ENCODE peak calls at places on chromosomes 5 and 9, in five cellular contexts. B is Peyer's patch, J is left lung, Q is ovary, Z is spleen. H is an unnamed sample.
A peak's percentile ranks its signal among the peaks of the same experiment; 100 is the strongest.

GRCh38 chr9:17398351-17398750 is 180.5 kb upstream of the SH3GL2 start:
- DNase-seq in Z (no peak), B (no peak), J (no peak), Q (no peak), H (no peak)

GRCh38 chr5:154191467-154192261 is 1.1 kb downstream of the GALNT10 start:
- DNase-seq in Z (no peak), B (no peak), Q (no peak), J (no peak), H (no peak)

GRCh38 chr9:30382271-30382670 is 2002.2 kb upstream of the ACO1 start:
- DNase-seq in B (no peak), J (no peak), Z (no peak), Q (no peak), H (no peak)

GRCh38 chr5:4089087-4089486 is 493.5 kb downstream of the IRX1 start:
- DNase-seq in B (no peak), Q (no peak), Z (no peak), J (no peak), H (no peak)

GRCh38 chr9:21404146-21404545 is 4.8 kb upstream of the IFNA8 start:
- DNase-seq in Z (no peak), J (no peak), B (no peak), Q (no peak), H (no peak)

GRCh38 chr5:147396070-147396469 is 113.8 kb downstream of the DPYSL3 start:
- DNase-seq in J (peak; percentile 50), Z (peak; percentile 71), Q (peak; percentile 49), B (no peak), H (peak; percentile 75)

GRCh38 chr5:67234671-67235176 is 38.1 kb upstream of the CD180 start:
- DNase-seq in Z (peak; percentile 64), J (no peak), Q (peak; percentile 46), B (no peak), H (no peak)

GRCh38 chr5:68433921-68434879 is 218.6 kb downstream of the PIK3R1 start:
- DNase-seq in B (peak; percentile 90), Q (peak; percentile 37), Z (peak; percentile 95), J (peak; percentile 88), H (peak; percentile 87)

GRCh38 chr9:108323615-108324014 is 532.2 kb downstream of the ACTL7B start:
- DNase-seq in B (no peak), J (no peak), Z (no peak), Q (no peak), H (no peak)

GRCh38 chr5:65264420-65264819 is 217.3 kb downstream of the ADAMTS6 start:
- DNase-seq in J (no peak), B (no peak), Z (no peak), Q (no peak), H (no peak)

GRCh38 chr5:58786904-58787303 is 204.0 kb downstream of the RAB3C start:
- DNase-seq in Z (no peak), Q (no peak), J (no peak), B (no peak), H (no peak)

GRCh38 chr9:35731415-35732184 is 395 bp downstream of the TLN1 start:
- DNase-seq in J (no peak), Z (no peak), B (no peak), Q (no peak), H (no peak)

GRCh38 chr9:119838210-119838609 is 469.0 kb upstream of the BRINP1 start:
- DNase-seq in B (no peak), Z (no peak), Q (no peak), J (no peak), H (no peak)

GRCh38 chr9:129773262-129774048 is 20.6 kb upstream of the PTGES start:
- DNase-seq in Z (peak; percentile 78), Q (no peak), B (no peak), J (peak; percentile 78), H (peak; percentile 81)

GRCh38 chr5:139644646-139645494 is 3.3 kb upstream of the CXXC5 start:
- DNase-seq in J (peak; percentile 24), B (peak; percentile 18), Q (no peak), Z (peak; percentile 51), H (peak; percentile 16)

GRCh38 chr5:172582940-172583339 is 58.1 kb upstream of the NEURL1B start:
- DNase-seq in Q (no peak), B (no peak), Z (peak; percentile 21), J (peak; percentile 22), H (peak; percentile 28)

GRCh38 chr5:153480401-153480800 is 10.1 kb upstream of the GRIA1 start:
- DNase-seq in Q (no peak), J (no peak), B (no peak), Z (no peak), H (no peak)

GRCh38 chr5:125196479-125197183 is 450.2 kb upstream of the ZNF608 start:
- DNase-seq in B (no peak), Z (no peak), Q (no peak), J (no peak), H (no peak)

GRCh38 chr9:2291980-2292704 is 277.0 kb downstream of the SMARCA2 start:
- DNase-seq in Z (no peak), Q (no peak), J (no peak), B (no peak), H (no peak)

GRCh38 chr5:168600409-168600808 is 21.2 kb upstream of the PANK3 start:
- DNase-seq in J (no peak), Q (no peak), B (peak; percentile 63), Z (no peak), H (no peak)

GRCh38 chr5:6550628-6551027 is 82.2 kb downstream of the NSUN2 start:
- DNase-seq in Z (no peak), J (no peak), Q (no peak), B (no peak), H (no peak)

GRCh38 chr9:89808076-89808701 is 203.4 kb downstream of the GADD45G start:
- DNase-seq in Q (no peak), B (no peak), J (no peak), Z (no peak), H (no peak)
- TF ChIP-seq CTCF in Q (peak; percentile 11), B (peak; percentile 15), J (no peak), Z (no peak), H (peak; percentile 17)

GRCh38 chr9:87501806-87502205 is 4.1 kb downstream of the DAPK1 start:
- DNase-seq in Q (no peak), B (no peak), J (no peak), Z (no peak), H (no peak)

GRCh38 chr9:87503970-87504369 is 6.3 kb downstream of the DAPK1 start:
- DNase-seq in Z (no peak), Q (no peak), J (no peak), B (no peak), H (no peak)

GRCh38 chr9:87502446-87503232 is 5.0 kb downstream of the DAPK1 start:
- DNase-seq in Q (no peak), Z (no peak), J (peak; percentile 76), B (no peak), H (peak; percentile 81)

GRCh38 chr9:87505869-87506678 is 8.4 kb downstream of the DAPK1 start:
- DNase-seq in J (no peak), Z (no peak), Q (no peak), B (no peak), H (no peak)

GRCh38 chr9:87504938-87505337 is 7.3 kb downstream of the DAPK1 start:
- DNase-seq in B (no peak), Z (no peak), J (no peak), Q (no peak), H (no peak)
- H3K36me3 ChIP-seq in B (no peaks in the 10 kb centered on the region), Z (no peaks in the 10 kb centered on the region), J (peaks cover 37% of the 10 kb centered on the region), Q (no peaks in the 10 kb centered on the region), H (peaks cover 10% of the 10 kb centered on the region)

GRCh38 chr5:33311893-33312292 is 128.9 kb upstream of the TARS1 start:
- DNase-seq in J (no peak), Z (no peak), B (no peak), Q (no peak), H (no peak)
- H3K9me3 ChIP-seq in J (peaks cover 4% of the 10 kb centered on the region), Z (no peaks in the 10 kb centered on the region), B (no peaks in the 10 kb centered on the region), Q (no peaks in the 10 kb centered on the region), H (no peaks in the 10 kb centered on the region)

GRCh38 chr9:127734247-127734746 is 797 bp downstream of the TOR2A start:
- DNase-seq in J (no peak), B (no peak), Z (peak; percentile 89), Q (no peak), H (peak; percentile 77)
- TF ChIP-seq CTCF in J (no peak), B (no peak), Z (no peak), Q (no peak), H (no peak)

GRCh38 chr9:72902268-72902667 is 50.6 kb downstream of the ALDH1A1 start:
- DNase-seq in Z (no peak), J (no peak), B (no peak), Q (no peak), H (no peak)

GRCh38 chr9:72906810-72907209 is 46.0 kb downstream of the ALDH1A1 start:
- DNase-seq in B (no peak), J (no peak), Z (no peak), Q (no peak), H (no peak)

GRCh38 chr9:72905514-72906480 is 47.1 kb downstream of the ALDH1A1 start:
- DNase-seq in B (no peak), J (no peak), Q (no peak), Z (no peak), H (no peak)

GRCh38 chr9:72903103-72903502 is 49.8 kb downstream of the ALDH1A1 start:
- DNase-seq in Z (no peak), Q (no peak), B (no peak), J (no peak), H (no peak)

DNA sequence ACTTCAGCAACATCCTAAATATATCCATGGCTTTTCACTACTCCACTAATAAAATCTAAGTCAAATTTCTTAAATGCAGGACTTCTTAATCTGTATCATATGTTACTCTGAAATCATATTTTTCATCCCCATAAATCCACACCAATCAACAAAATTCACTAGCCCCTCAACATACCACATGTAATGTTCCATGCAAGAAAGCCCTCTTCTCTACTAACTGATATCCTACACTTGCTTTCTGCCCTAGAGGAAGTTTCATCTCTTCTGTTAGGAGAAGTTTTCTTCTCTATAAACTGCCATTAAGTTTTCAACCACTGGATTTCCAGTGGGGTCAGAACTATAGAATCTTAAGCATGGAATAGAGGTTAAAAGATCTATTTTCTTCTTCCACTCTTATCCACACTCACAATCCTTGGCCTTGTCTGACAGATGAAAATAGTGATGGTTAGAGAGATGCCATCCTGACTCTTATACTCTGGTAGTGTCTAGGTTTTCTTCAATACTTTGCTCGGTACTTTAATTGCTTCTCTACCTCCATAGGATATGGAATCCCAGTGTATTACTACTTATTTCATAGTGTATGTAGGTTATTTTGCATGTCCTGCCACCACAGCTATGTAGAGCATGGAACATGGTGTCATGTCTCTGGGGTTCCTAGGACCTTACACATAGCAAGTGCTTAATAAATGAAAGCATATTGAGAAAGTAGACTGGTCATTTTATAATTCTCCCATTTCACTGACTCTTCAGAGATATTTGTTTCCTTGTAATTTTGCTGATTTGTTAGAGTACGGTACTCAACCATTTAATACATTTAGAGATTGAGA is 48.4 kb downstream of the ALDH1A1 start:
- DNase-seq in Z (no peak), Q (no peak), J (no peak), B (no peak), H (no peak)
- H3K36me3 ChIP-seq in Z (peaks cover 6% of the 10 kb centered on the region), Q (no peaks in the 10 kb centered on the region), J (no peaks in the 10 kb centered on the region), B (no peaks in the 10 kb centered on the region), H (peaks cover 29% of the 10 kb centered on the region)

GRCh38 chr5:77398458-77398857 is 93.7 kb downstream of the WDR41 start:
- DNase-seq in Q (no peak), B (no peak), Z (no peak), J (no peak), H (no peak)
- H3K9me3 ChIP-seq in Q (no peaks in the 10 kb centered on the region), B (no peaks in the 10 kb centered on the region), Z (no peaks in the 10 kb centered on the region), J (no peaks in the 10 kb centered on the region), H (no peaks in the 10 kb centered on the region)